ENCODE peak calls at places on chromosomes 2 and 18, in four cellular contexts. One of them, this sample, is unnamed.

GRCh38 chr18:3454365-3455089 is 4.6 kb downstream of the TGIF1 start:
- DNase-seq in frontal cortex: peak
- DNase-seq in AG08396: peak
- DNase-seq in left ventricle myocardium inferior: no peak
- DNase-seq in this sample: peak

GRCh38 chr2:195151711-195152110 is 505.3 kb upstream of the SLC39A10 start:
- DNase-seq in frontal cortex: no peak
- DNase-seq in AG08396: no peak
- DNase-seq in left ventricle myocardium inferior: no peak
- DNase-seq in this sample: no peak

GRCh38 chr2:104889261-104890091 is 35.6 kb downstream of the POU3F3 start:
- DNase-seq in left ventricle myocardium inferior: no peak
- DNase-seq in AG08396: no peak
- DNase-seq in frontal cortex: no peak
- DNase-seq in this sample: no peak

GRCh38 chr18:79631761-79632446 is 47.7 kb upstream of the CTDP1 start:
- DNase-seq in left ventricle myocardium inferior: no peak
- DNase-seq in AG08396: no peak
- DNase-seq in frontal cortex: peak
- DNase-seq in this sample: no peak

GRCh38 chr2:39920318-39920775 is 141.3 kb upstream of the THUMPD2 start:
- DNase-seq in left ventricle myocardium inferior: no peak
- DNase-seq in frontal cortex: no peak
- DNase-seq in AG08396: no peak
- DNase-seq in this sample: no peak

GRCh38 chr18:74289137-74289536 is 2.6 kb downstream of the CYB5A start:
- DNase-seq in left ventricle myocardium inferior: no peak
- DNase-seq in AG08396: peak
- DNase-seq in frontal cortex: no peak
- DNase-seq in this sample: no peak

GRCh38 chr2:160968183-160968582 is 192.0 kb upstream of the TANK start:
- DNase-seq in left ventricle myocardium inferior: no peak
- DNase-seq in AG08396: no peak
- DNase-seq in frontal cortex: no peak
- DNase-seq in this sample: no peak

GRCh38 chr18:72652990-72653593 is 109.0 kb upstream of the CBLN2 start:
- DNase-seq in frontal cortex: no peak
- DNase-seq in left ventricle myocardium inferior: no peak
- DNase-seq in AG08396: peak
- DNase-seq in this sample: peak

GRCh38 chr2:19667085-19667484 is 234.7 kb downstream of the TTC32 start:
- DNase-seq in AG08396: peak
- DNase-seq in left ventricle myocardium inferior: no peak
- DNase-seq in frontal cortex: no peak
- DNase-seq in this sample: peak

GRCh38 chr18:44568986-44569385 is 111.7 kb upstream of the SETBP1 start:
- DNase-seq in AG08396: no peak
- DNase-seq in left ventricle myocardium inferior: no peak
- DNase-seq in frontal cortex: no peak
- DNase-seq in this sample: no peak

GRCh38 chr2:83957001-83957400 is 502.1 kb downstream of the SUCLG1 start:
- DNase-seq in AG08396: no peak
- DNase-seq in left ventricle myocardium inferior: no peak
- DNase-seq in frontal cortex: no peak
- DNase-seq in this sample: no peak

GRCh38 chr2:182852090-182852489 is 14.3 kb downstream of the FRZB start:
- DNase-seq in left ventricle myocardium inferior: no peak
- DNase-seq in AG08396: no peak
- DNase-seq in frontal cortex: no peak
- DNase-seq in this sample: peak

GRCh38 chr2:211429256-211429655 is 872.9 kb downstream of the CPS1 start:
- DNase-seq in AG08396: no peak
- DNase-seq in left ventricle myocardium inferior: no peak
- DNase-seq in frontal cortex: no peak
- DNase-seq in this sample: no peak

GRCh38 chr2:218257390-218257981 is 3.3 kb upstream of the GPBAR1 start:
- DNase-seq in left ventricle myocardium inferior: no peak
- DNase-seq in AG08396: no peak
- DNase-seq in frontal cortex: no peak
- DNase-seq in this sample: no peak

GRCh38 chr2:107584577-107584976 is 242.1 kb upstream of the RGPD4 start:
- DNase-seq in frontal cortex: no peak
- DNase-seq in AG08396: no peak
- DNase-seq in left ventricle myocardium inferior: no peak
- DNase-seq in this sample: no peak

GRCh38 chr2:39127973-39128372 is 7.1 kb upstream of the SOS1 start:
- DNase-seq in left ventricle myocardium inferior: no peak
- DNase-seq in frontal cortex: no peak
- DNase-seq in AG08396: no peak
- DNase-seq in this sample: no peak

GRCh38 chr2:106038598-106039375 is 155.3 kb downstream of the UXS1 start:
- DNase-seq in left ventricle myocardium inferior: no peak
- DNase-seq in AG08396: no peak
- DNase-seq in frontal cortex: no peak
- DNase-seq in this sample: no peak

GRCh38 chr2:125160947-125161346 is 1135.9 kb downstream of the CNTNAP5 start:
- DNase-seq in left ventricle myocardium inferior: no peak
- DNase-seq in frontal cortex: no peak
- DNase-seq in AG08396: no peak
- DNase-seq in this sample: no peak

GRCh38 chr2:10502803-10503107 is 54.6 kb upstream of the ODC1 start:
- DNase-seq in left ventricle myocardium inferior: no peak
- DNase-seq in frontal cortex: no peak
- DNase-seq in AG08396: no peak
- DNase-seq in this sample: no peak

GRCh38 chr2:39481611-39482010 is 44.5 kb upstream of the MAP4K3 start:
- DNase-seq in AG08396: peak
- DNase-seq in frontal cortex: no peak
- DNase-seq in left ventricle myocardium inferior: no peak
- DNase-seq in this sample: peak

GRCh38 chr2:46313063-46313462 is 15.9 kb downstream of the EPAS1 start:
- DNase-seq in frontal cortex: no peak
- DNase-seq in left ventricle myocardium inferior: no peak
- DNase-seq in AG08396: no peak
- DNase-seq in this sample: no peak

GRCh38 chr18:5747678-5748077 is 147.6 kb downstream of the TMEM200C start:
- DNase-seq in left ventricle myocardium inferior: no peak
- DNase-seq in AG08396: no peak
- DNase-seq in frontal cortex: no peak
- DNase-seq in this sample: no peak

GRCh38 chr18:23077493-23078256 is 57.6 kb upstream of the CABLES1 start:
- DNase-seq in frontal cortex: no peak
- DNase-seq in left ventricle myocardium inferior: no peak
- DNase-seq in AG08396: no peak
- DNase-seq in this sample: peak

GRCh38 chr2:33421820-33422219 is 54.6 kb upstream of the RASGRP3 start:
- DNase-seq in AG08396: no peak
- DNase-seq in left ventricle myocardium inferior: no peak
- DNase-seq in frontal cortex: no peak
- DNase-seq in this sample: no peak

GRCh38 chr2:217631091-217631490 is 371.7 kb downstream of the TNS1 start:
- DNase-seq in left ventricle myocardium inferior: no peak
- DNase-seq in frontal cortex: no peak
- DNase-seq in AG08396: no peak
- DNase-seq in this sample: no peak

GRCh38 chr2:73856214-73856613 is 27.5 kb downstream of the STAMBP start:
- DNase-seq in left ventricle myocardium inferior: no peak
- DNase-seq in AG08396: peak
- DNase-seq in frontal cortex: no peak
- DNase-seq in this sample: peak

GRCh38 chr2:120703330-120703994 is 32.2 kb upstream of the GLI2 start:
- DNase-seq in AG08396: peak
- DNase-seq in left ventricle myocardium inferior: no peak
- DNase-seq in frontal cortex: no peak
- DNase-seq in this sample: peak

GRCh38 chr18:37435996-37436395 is 129.6 kb downstream of the CELF4 start:
- DNase-seq in frontal cortex: no peak
- DNase-seq in AG08396: no peak
- DNase-seq in left ventricle myocardium inferior: no peak
- DNase-seq in this sample: no peak